ENCODE peak calls at places on chromosomes 7 and 10, in six cellular contexts. I is right atrium auricular region, B is A673, S is HCT116, L is lung, K is neural progenitor cell. F is an unnamed sample.

GRCh38 chr7:142906643-142907042 is 21.1 kb upstream of the TRPV6 start:
- DNase-seq in S (no peak), B (no peak), I (no peak), L (no peak), K (no peak), F (no peak)

GRCh38 chr10:7082967-7083366 is 327.9 kb downstream of the SFMBT2 start:
- DNase-seq in K (peak; percentile 56), S (no peak), L (no peak), I (no peak), B (no peak), F (no peak)

GRCh38 chr10:98310721-98311120 is 42.7 kb upstream of the LOXL4 start:
- DNase-seq in K (no peak), B (no peak), L (no peak), I (no peak), S (no peak), F (no peak)

GRCh38 chr10:29486466-29486865 is 148.3 kb downstream of the SVIL start:
- DNase-seq in L (no peak), I (no peak), S (no peak), K (no peak), B (no peak), F (no peak)

GRCh38 chr7:12493407-12493806 is 77.1 kb upstream of the SCIN start:
- DNase-seq in I (no peak), B (peak; percentile 14), K (no peak), L (no peak), S (no peak), F (no peak)

GRCh38 chr7:120402801-120403200 is 129.8 kb downstream of the KCND2 start:
- DNase-seq in L (no peak), K (no peak), S (no peak), B (no peak), I (no peak), F (no peak)

GRCh38 chr10:72242675-72243074 is 26.6 kb upstream of the ASCC1 start:
- DNase-seq in K (no peak), S (no peak), B (no peak), L (peak; percentile 63), I (peak; percentile 84), F (peak; percentile 85)

GRCh38 chr10:124149681-124150080 is 56.3 kb upstream of the CHST15 start:
- DNase-seq in L (no peak), K (peak; percentile 59), B (peak; percentile 45), I (no peak), S (no peak), F (no peak)

GRCh38 chr10:132273966-132274365 is 33.8 kb downstream of the STK32C start:
- DNase-seq in B (no peak), I (no peak), L (no peak), S (no peak), K (no peak), F (no peak)

DNA sequence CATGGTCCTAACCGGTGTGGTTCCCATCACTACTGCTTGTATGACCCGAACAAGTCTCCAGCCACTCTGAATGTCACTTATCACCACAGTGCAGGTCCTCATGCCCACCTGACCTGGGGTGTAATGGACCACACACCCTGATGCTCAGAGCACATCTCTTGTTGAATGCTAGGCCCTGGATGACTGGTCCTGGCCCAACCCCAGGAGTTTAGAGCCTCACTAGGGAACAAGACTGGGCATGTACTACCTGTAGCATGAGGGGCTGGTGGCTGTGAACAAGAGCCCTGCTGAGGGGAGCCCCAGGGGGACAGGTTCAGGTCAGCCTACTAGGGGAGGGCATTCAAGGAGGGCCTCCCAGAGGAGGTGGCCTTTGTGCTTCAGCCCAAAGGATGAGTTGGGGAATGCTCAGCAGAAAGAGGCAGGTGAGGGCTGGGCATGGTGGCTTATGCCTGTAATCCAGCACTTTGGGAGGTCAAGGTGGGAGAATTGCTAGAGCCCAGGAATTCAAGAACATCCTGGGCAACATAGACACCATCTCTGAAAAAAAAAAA is 31.2 kb downstream of the ZMIZ1 start:
- DNase-seq in K (no peak), B (no peak), L (no peak), S (no peak), I (no peak), F (no peak)
- H3K4me1 ChIP-seq in K (peaks cover 7% of the 10 kb centered on the region), B (peaks cover 28% of the 10 kb centered on the region), L (peaks cover 69% of the 10 kb centered on the region), S (peaks cover 25% of the 10 kb centered on the region), I (peaks cover 100% of the 10 kb centered on the region), F (peaks cover 44% of the 10 kb centered on the region)

GRCh38 chr7:5065107-5065407 is 19.4 kb downstream of the RBAK start:
- DNase-seq in S (no peak), I (no peak), K (no peak), L (no peak), B (no peak), F (no peak)
- H3K9me3 ChIP-seq in S (peaks cover 79% of the 10 kb centered on the region), I (peaks cover 99% of the 10 kb centered on the region), K (peaks cover 86% of the 10 kb centered on the region), L (peaks cover 24% of the 10 kb centered on the region), B (peaks cover 92% of the 10 kb centered on the region), F (no peaks in the 10 kb centered on the region)

GRCh38 chr7:29042893-29043292 is 84.8 kb upstream of the TRIL start:
- DNase-seq in I (no peak), K (no peak), S (no peak), L (no peak), B (no peak), F (no peak)

GRCh38 chr7:29044529-29044928 is 86.4 kb upstream of the TRIL start:
- DNase-seq in B (no peak), I (no peak), K (no peak), L (no peak), S (no peak), F (no peak)

GRCh38 chr7:29038463-29038862 is 80.3 kb upstream of the TRIL start:
- DNase-seq in S (no peak), B (no peak), I (no peak), K (no peak), L (no peak), F (no peak)

GRCh38 chr7:29040570-29040906 is 82.4 kb upstream of the TRIL start:
- DNase-seq in I (no peak), S (no peak), L (no peak), B (no peak), K (no peak), F (no peak)

GRCh38 chr7:29039747-29040569 is 81.8 kb upstream of the TRIL start:
- DNase-seq in K (no peak), B (no peak), L (no peak), I (no peak), S (no peak), F (no peak)
- H3K27ac ChIP-seq in K (no peak overlapping the region), B (peak overlapping the region; percentile 50), L (no peak overlapping the region), I (no peak overlapping the region), S (no peak overlapping the region), F (no peak overlapping the region)

GRCh38 chr7:106064836-106065559 is 47.1 kb downstream of the SYPL1 start:
- DNase-seq in S (peak; percentile 82), K (peak; percentile 25), I (peak; percentile 84), L (peak; percentile 67), B (peak; percentile 76), F (peak; percentile 91)
- H3K4me1 ChIP-seq in S (peaks cover 15% of the 10 kb centered on the region), K (peaks cover 25% of the 10 kb centered on the region), I (peaks cover 37% of the 10 kb centered on the region), L (peaks cover 18% of the 10 kb centered on the region), B (peaks cover 34% of the 10 kb centered on the region), F (peaks cover 21% of the 10 kb centered on the region)

GRCh38 chr7:132996581-132997242 is 85.2 kb downstream of the CHCHD3 start:
- DNase-seq in K (peak; percentile 45), S (no peak), B (peak; percentile 42), I (no peak), L (no peak), F (no peak)
- H3K9me3 ChIP-seq in K (no peaks in the 10 kb centered on the region), S (no peaks in the 10 kb centered on the region), B (no peaks in the 10 kb centered on the region), I (no peaks in the 10 kb centered on the region), L (no peaks in the 10 kb centered on the region), F (no peaks in the 10 kb centered on the region)

DNA sequence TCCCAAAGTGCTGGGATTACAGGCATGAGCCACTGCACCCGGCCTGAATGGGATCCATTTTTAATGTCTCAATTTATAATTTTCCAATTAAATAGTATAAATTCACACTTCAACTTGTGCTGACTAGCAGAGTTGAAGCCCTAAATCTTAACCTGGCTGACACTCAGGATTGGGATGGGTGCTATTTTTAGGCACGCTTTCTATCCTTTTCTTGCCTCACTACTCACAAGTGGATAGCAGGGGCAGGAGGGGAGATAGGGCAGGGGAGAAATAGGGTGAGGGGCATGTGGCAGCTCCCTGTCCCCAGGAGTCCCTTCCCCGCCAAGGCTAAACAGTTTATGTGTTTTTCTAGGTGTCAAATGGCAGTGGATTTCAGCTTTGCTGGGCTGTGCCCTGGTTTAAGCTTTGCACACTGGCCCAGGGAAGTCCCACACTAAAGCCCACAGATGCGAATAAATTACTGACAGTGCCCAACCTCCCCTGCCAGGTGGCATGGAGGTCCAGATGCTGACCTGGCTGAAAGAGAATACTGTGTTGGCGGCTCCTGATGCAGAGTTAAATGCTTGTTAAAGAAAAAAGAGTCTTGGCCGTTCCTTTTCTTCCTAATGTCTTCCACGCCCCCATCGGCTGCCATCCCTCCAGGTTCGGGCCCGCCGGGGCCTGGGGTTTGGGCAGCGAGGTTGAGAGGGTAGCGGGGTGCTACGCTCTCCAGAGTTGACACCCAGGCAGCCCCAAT is 36.2 kb upstream of the EFCAB10 start:
- DNase-seq in L (no peak), S (no peak), I (no peak), K (no peak), B (no peak), F (no peak)
- H3K27ac ChIP-seq in L (no peak overlapping the region), S (no peak overlapping the region), I (no peak overlapping the region), K (no peak overlapping the region), B (no peak overlapping the region), F (no peak overlapping the region)

F was measured in testis.